ENCODE peak calls at places on chromosomes 2 and 18, in eight cellular contexts. E is spleen, I is body of pancreas, J is transverse colon, W is colonic mucosa, H is lung, Z is PC-3, M is neural progenitor cell. F is an unnamed sample.

GRCh38 chr2:31334311-31335026 is 80.1 kb downstream of the XDH start:
- DNase-seq in M (no peak), E (no peak), Z (peak), H (no peak), W (no peak), J (no peak), I (no peak), F (no peak)

GRCh38 chr18:62663731-62664336 is 51.5 kb upstream of the PHLPP1 start:
- DNase-seq in H (no peak), J (no peak), E (no peak), I (no peak), W (no peak), M (no peak), Z (peak), F (peak)

GRCh38 chr2:15673919-15674636 is 82.4 kb downstream of the DDX1 start:
- DNase-seq in I (no peak), M (peak), E (no peak), W (no peak), H (peak), J (no peak), Z (no peak), F (peak)

GRCh38 chr2:47065771-47066380 is 89.2 kb downstream of the STPG4 start:
- DNase-seq in H (no peak), E (no peak), Z (peak), W (peak), I (no peak), J (peak), M (no peak), F (peak)

GRCh38 chr2:240219208-240219890 is 78.9 kb upstream of the OTOS start:
- DNase-seq in J (no peak), I (no peak), Z (no peak), H (no peak), M (no peak), E (peak), W (no peak), F (no peak)

GRCh38 chr2:46970334-46971288 is 55.0 kb upstream of the MCFD2 start:
- DNase-seq in I (peak), M (no peak), H (peak), E (peak), W (peak), Z (peak), J (peak), F (peak)

GRCh38 chr2:167543721-167544120 is 655.4 kb downstream of the XIRP2 start:
- DNase-seq in J (no peak), Z (no peak), E (no peak), M (no peak), W (no peak), H (no peak), I (no peak), F (no peak)

GRCh38 chr2:108459441-108459840 is 10.4 kb downstream of the GCC2 start:
- DNase-seq in I (no peak), W (no peak), H (no peak), M (no peak), E (no peak), J (no peak), Z (no peak), F (no peak)

GRCh38 chr18:27042177-27042576 is 142.9 kb downstream of the CHST9 start:
- DNase-seq in W (no peak), H (no peak), J (no peak), I (no peak), Z (no peak), E (no peak), M (no peak), F (no peak)

GRCh38 chr2:227545990-227546389 is 52.7 kb upstream of the SCYGR2 start:
- DNase-seq in H (no peak), W (no peak), Z (peak), J (no peak), M (no peak), E (peak), I (no peak), F (no peak)

GRCh38 chr18:72470391-72470790 is 73.8 kb downstream of the CBLN2 start:
- DNase-seq in I (no peak), J (no peak), M (no peak), E (no peak), Z (no peak), H (no peak), W (no peak), F (no peak)

GRCh38 chr2:9984217-9984739 is 32.8 kb downstream of the GRHL1 start:
- DNase-seq in J (no peak), E (no peak), I (no peak), W (no peak), H (no peak), M (peak), Z (peak), F (peak)

GRCh38 chr2:100470898-100471514 is 724 bp downstream of the NMS start:
- DNase-seq in W (no peak), I (peak), E (no peak), J (no peak), Z (no peak), H (no peak), M (peak), F (peak)

GRCh38 chr2:239247401-239248245 is 153.2 kb downstream of the HDAC4 start:
- DNase-seq in Z (peak), J (peak), I (no peak), W (no peak), M (no peak), E (peak), H (no peak), F (no peak)

GRCh38 chr2:19574788-19575260 is 216.4 kb upstream of the OSR1 start:
- DNase-seq in W (peak), H (no peak), I (peak), Z (no peak), M (peak), E (no peak), J (peak), F (no peak)

GRCh38 chr18:65934874-65935273 is 184.1 kb downstream of the CDH7 start:
- DNase-seq in I (peak), W (no peak), E (no peak), M (no peak), J (no peak), H (no peak), Z (no peak), F (no peak)

GRCh38 chr2:202104286-202104870 is 31.3 kb downstream of the KIAA2012 start:
- DNase-seq in M (peak), Z (peak), H (no peak), W (peak), J (peak), E (no peak), I (peak), F (no peak)

GRCh38 chr18:74514860-74515495 is 18.8 kb downstream of the CNDP2 start:
- DNase-seq in Z (no peak), E (peak), W (no peak), M (no peak), I (no peak), J (no peak), H (no peak), F (no peak)

GRCh38 chr2:165700511-165700910 is 93.5 kb downstream of the GALNT3 start:
- DNase-seq in J (no peak), I (no peak), H (no peak), M (peak), W (no peak), E (no peak), Z (no peak), F (no peak)

GRCh38 chr2:219619235-219619634 is 8.2 kb upstream of the SLC4A3 start:
- DNase-seq in I (no peak), W (no peak), H (no peak), J (no peak), M (peak), Z (no peak), E (no peak), F (no peak)
- TF ChIP-seq CTCF in I (no peak), W (no peak), H (no peak), J (no peak), M (peak), Z (no peak), E (no peak), F (no peak)

DNA sequence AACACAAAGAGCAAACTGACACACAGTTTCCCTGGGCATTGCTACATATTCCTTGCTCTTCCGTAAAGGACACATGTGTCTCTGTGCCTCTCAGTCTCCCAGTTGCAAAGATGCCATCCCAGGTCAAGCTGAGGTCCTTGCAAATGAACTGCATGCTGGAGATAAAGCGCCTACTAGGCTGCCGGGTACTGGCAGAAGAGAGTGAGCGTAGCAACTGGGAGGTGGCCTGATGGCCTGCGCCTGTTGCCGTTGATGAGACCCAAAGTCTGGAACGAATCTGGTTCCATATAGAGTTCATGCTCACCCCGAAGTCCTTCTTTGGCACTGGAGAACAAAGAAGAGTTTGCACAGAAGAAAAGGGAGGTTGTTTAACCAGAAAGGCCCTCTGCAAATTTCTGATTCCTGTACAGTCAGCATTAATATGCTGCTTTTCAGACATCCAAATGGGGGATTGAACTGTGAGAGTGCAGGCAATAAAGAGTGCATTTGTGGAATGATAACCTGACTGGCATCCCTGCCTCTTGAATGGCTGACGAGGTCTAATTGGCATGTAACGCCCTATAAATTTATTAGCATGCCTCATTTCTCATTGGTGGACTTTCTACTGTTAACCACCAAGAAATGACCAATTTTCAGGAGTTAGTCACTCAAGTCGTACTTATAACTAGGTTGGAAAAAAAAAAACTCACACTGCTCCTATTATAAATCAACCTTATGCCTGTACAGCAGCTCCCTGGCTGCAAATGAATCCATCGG is 78.7 kb downstream of the GBX2 start:
- DNase-seq in W (no peak), M (no peak), E (peak), H (no peak), Z (no peak), J (no peak), I (no peak), F (no peak)
- H3K27ac ChIP-seq in W (no peak), M (no peak), E (no peak), H (no peak), Z (no peak), J (no peak), I (no peak), F (no peak)

GRCh38 chr18:22441638-22442037 is 23.9 kb upstream of the CTAGE1 start:
- DNase-seq in J (no peak), Z (no peak), W (no peak), M (no peak), E (no peak), H (no peak), I (no peak), F (no peak)
- TF ChIP-seq CTCF in J (no peak), Z (peak), W (no peak), M (peak), E (no peak), H (no peak), I (no peak), F (no peak)

DNA sequence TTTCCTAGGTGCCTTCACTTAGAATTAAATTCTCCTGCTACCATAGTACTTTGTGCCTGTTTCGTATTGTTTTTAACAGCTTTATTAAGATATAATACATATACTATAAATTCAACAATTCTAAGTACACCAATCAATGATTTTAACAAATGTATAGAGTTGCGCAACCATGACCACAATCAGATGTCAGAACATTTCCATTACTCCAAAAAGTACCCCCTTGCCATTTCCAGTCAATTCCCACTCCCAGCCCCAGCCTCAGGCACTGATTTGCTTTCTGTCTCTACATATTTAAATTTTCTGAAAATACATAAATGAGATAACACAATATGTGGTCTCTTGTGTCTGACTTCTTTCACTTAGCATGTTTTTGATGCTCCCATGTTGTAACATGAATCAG is 193.9 kb downstream of the FIGN start:
- DNase-seq in Z (no peak), M (no peak), E (no peak), W (no peak), J (no peak), H (no peak), I (no peak), F (no peak)
- H3K27ac ChIP-seq in Z (no peak), M (no peak), E (no peak), W (no peak), J (no peak), H (no peak), I (no peak), F (no peak)

GRCh38 chr2:205699554-205700289 is 17.4 kb downstream of the NRP2 start:
- DNase-seq in H (no peak), I (no peak), Z (no peak), W (no peak), J (no peak), M (no peak), E (no peak), F (no peak)

GRCh38 chr2:205695460-205695979 is 13.2 kb downstream of the NRP2 start:
- DNase-seq in I (no peak), W (no peak), J (no peak), Z (no peak), M (no peak), H (no peak), E (no peak), F (no peak)

GRCh38 chr2:205694256-205694655 is 12.0 kb downstream of the NRP2 start:
- DNase-seq in J (no peak), I (no peak), W (no peak), E (no peak), M (no peak), H (no peak), Z (no peak), F (no peak)

GRCh38 chr2:205698556-205699282 is 16.4 kb downstream of the NRP2 start:
- DNase-seq in W (no peak), J (no peak), I (no peak), H (no peak), M (peak), E (no peak), Z (no peak), F (no peak)

DNA sequence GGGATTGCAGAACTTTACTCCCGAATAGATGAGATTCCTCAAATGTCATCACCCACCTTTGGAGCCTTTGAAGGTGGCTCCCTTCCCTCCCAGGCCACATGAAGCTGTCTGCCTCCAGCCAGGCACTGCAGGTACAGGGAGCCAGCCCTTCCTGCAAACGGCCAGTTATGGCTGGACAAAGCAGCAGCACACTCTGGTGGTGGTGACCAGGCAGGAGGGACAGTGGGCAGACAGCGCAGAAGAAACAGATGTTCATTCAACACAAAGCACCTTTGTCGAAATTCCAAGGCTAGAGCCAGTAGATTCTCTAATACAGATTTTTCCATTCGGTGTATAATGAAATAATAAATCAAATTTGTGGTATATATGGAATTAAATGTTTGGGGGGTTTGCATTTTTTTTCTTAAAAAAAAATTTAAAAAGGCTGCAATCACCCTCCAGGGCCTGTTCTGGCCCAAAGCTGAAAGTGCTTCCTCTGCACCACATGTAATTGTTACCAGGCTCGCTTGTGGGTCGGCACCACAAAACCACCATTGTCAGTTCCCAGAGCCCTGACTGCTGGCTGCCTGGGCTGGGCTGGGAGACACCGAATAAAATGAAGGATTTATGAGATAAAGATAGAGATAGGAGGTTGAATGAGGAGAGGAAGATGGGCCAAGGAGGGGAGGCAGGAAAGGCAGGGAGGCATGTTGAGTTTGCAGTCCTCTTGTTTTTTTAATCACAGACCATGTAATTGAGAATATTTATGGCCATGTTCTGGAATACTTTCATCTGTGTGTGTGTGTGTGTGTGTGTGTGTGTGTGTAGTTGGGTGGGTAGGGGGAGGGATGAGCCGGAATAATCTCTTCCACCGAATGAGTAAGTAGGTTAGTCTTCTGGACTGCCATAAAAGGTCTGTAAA is 14.5 kb downstream of the NRP2 start:
- DNase-seq in J (no peak), H (no peak), Z (no peak), I (no peak), E (no peak), W (no peak), M (peak), F (no peak)
- TF ChIP-seq CTCF in J (no peak), H (no peak), Z (peak), I (no peak), E (no peak), W (no peak), M (peak), F (no peak)

GRCh38 chr18:7733642-7734041 is 166.5 kb downstream of the PTPRM start:
- DNase-seq in I (no peak), Z (no peak), E (no peak), J (no peak), M (no peak), H (no peak), W (no peak), F (no peak)
- H3K27ac ChIP-seq in I (no peak), Z (no peak), E (no peak), J (no peak), M (peak), H (no peak), W (no peak), F (no peak)

GRCh38 chr2:173090291-173090877 is 14.7 kb downstream of the MAP3K20 start:
- DNase-seq in W (no peak), E (no peak), I (no peak), Z (no peak), H (no peak), M (peak), J (no peak), F (no peak)

GRCh38 chr2:173087793-173088493 is 12.3 kb downstream of the MAP3K20 start:
- DNase-seq in I (no peak), H (no peak), E (no peak), W (no peak), J (no peak), Z (peak), M (no peak), F (no peak)

GRCh38 chr2:173094731-173095130 is 19.1 kb downstream of the MAP3K20 start:
- DNase-seq in Z (no peak), M (no peak), H (no peak), W (no peak), J (no peak), E (no peak), I (no peak), F (no peak)

GRCh38 chr2:173092844-173093402 is 17.3 kb downstream of the MAP3K20 start:
- DNase-seq in E (no peak), Z (no peak), J (no peak), H (no peak), I (no peak), M (no peak), W (no peak), F (no peak)

DNA sequence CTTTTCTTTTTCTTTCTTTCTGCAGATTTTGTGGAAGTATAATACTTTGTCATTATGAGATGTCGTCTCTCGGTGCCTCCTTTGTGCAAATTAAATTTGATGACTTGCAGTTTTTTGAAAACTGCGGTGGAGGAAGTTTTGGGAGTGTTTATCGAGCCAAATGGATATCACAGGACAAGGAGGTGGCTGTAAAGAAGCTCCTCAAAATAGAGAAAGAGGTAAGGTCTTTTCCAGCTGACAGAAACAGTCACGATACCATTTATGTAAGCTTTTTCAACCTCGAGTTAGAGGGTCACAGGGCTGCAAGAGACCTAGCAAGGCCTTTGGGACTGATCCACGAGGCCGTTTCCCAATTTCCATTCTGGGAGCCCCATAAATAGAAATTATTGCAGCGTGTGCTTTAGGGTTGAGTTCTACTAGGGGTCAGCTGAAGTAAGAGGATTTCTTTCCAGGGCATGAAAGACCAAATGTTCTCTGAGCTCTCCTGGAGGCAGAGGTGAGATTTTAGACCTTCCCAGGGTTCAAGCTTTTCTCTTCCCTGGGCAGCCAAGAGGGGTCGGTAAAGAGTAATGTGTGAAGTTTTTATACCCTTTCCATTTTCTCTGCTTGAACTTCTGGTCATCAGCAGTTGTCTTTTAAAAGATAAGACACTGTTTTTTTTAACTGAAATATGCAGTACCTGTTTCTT is 15.5 kb downstream of the MAP3K20 start:
- DNase-seq in E (no peak), I (no peak), W (no peak), M (no peak), H (no peak), Z (no peak), J (no peak), F (no peak)
- TF ChIP-seq CTCF in E (no peak), I (no peak), W (no peak), M (peak), H (no peak), Z (no peak), J (no peak), F (no peak)

GRCh38 chr18:45923138-45923537 is 44.0 kb downstream of the EPG5 start:
- DNase-seq in I (no peak), Z (no peak), M (no peak), W (no peak), H (no peak), J (no peak), E (no peak), F (no peak)

GRCh38 chr18:45916302-45916701 is 50.8 kb downstream of the EPG5 start:
- DNase-seq in J (no peak), M (peak), E (peak), W (no peak), H (no peak), Z (no peak), I (no peak), F (no peak)

DNA sequence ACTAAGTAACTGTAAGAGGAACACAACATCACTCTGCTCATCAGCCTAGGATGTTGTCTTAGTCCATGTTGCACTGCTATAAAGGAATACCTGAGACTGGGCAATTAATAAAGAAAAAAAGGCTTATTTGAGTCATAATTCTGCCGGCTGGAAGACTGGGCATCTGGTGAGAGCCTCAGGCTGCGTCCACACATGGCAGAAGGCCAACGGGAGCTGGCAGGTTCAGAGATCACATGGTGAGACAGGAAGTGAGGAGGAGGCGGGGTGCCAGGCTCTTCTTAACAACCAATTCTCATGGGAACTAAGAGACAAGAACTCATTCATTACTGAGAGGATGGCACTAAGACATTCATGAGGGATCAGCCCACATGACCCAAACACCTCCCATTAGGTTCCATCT is 46.8 kb downstream of the EPG5 start:
- DNase-seq in Z (peak), J (peak), M (no peak), W (peak), E (peak), I (peak), H (peak), F (peak)
- H3K27ac ChIP-seq in Z (no peak), J (no peak), M (no peak), W (no peak), E (no peak), I (no peak), H (no peak), F (peak)